ENCODE peak calls at places on chromosomes 12 and 14, in six cellular contexts. G is D721Med, Z is cardiac muscle cell, C is fibroblast of mammary gland, I is neural crest cell, O is H9. S is an unnamed sample.

GRCh38 chr12:53180931-53181645 is 363 bp upstream of the CSAD start:
- DNase-seq in G (peak), Z (peak), C (peak), I (peak), O (peak), S (peak)

GRCh38 chr14:99735189-99736135 is 51.4 kb downstream of the CYP46A1 start:
- DNase-seq in G (no peak), Z (no peak), C (no peak), I (no peak), O (no peak), S (no peak)

GRCh38 chr12:47758834-47759690 is at the start of gene RAPGEF3:
- DNase-seq in G (peak), Z (peak), C (peak), I (peak), O (peak), S (peak)

GRCh38 chr14:70771781-70772212 is 37.5 kb downstream of the MAP3K9 start:
- DNase-seq in G (no peak), Z (no peak), C (no peak), I (no peak), O (peak), S (no peak)

GRCh38 chr14:87332001-87332400 is 661.0 kb downstream of the GALC start:
- DNase-seq in G (no peak), Z (no peak), C (peak), I (no peak), O (no peak), S (no peak)

GRCh38 chr12:75260316-75260715 is 50.7 kb upstream of the KCNC2 start:
- DNase-seq in G (no peak), Z (no peak), C (no peak), I (no peak), O (no peak), S (no peak)

GRCh38 chr12:10189653-10190052 is 10.8 kb downstream of the TMEM52B start:
- DNase-seq in G (no peak), Z (no peak), C (peak), I (no peak), O (no peak), S (no peak)

GRCh38 chr12:67068204-67068731 is 200.9 kb upstream of the CAND1 start:
- DNase-seq in G (no peak), Z (peak), C (no peak), I (peak), O (peak), S (no peak)

GRCh38 chr12:49138587-49138986 is 7.4 kb upstream of the TUBA1B start:
- DNase-seq in G (no peak), Z (no peak), C (no peak), I (no peak), O (no peak), S (no peak)

GRCh38 chr12:1662761-1663439 is 28.0 kb upstream of the ADIPOR2 start:
- DNase-seq in G (no peak), Z (peak), C (peak), I (peak), O (peak), S (peak)

GRCh38 chr12:110312581-110313360 is 31.7 kb downstream of the ATP2A2 start:
- DNase-seq in G (no peak), Z (no peak), C (peak), I (no peak), O (no peak), S (no peak)

GRCh38 chr12:121334513-121335343 is 17.5 kb downstream of the ANAPC5 start:
- DNase-seq in G (peak), Z (peak), C (peak), I (no peak), O (no peak), S (no peak)

GRCh38 chr12:107152331-107152730 is 59.0 kb upstream of the CRY1 start:
- DNase-seq in G (no peak), Z (no peak), C (no peak), I (no peak), O (no peak), S (no peak)

DNA sequence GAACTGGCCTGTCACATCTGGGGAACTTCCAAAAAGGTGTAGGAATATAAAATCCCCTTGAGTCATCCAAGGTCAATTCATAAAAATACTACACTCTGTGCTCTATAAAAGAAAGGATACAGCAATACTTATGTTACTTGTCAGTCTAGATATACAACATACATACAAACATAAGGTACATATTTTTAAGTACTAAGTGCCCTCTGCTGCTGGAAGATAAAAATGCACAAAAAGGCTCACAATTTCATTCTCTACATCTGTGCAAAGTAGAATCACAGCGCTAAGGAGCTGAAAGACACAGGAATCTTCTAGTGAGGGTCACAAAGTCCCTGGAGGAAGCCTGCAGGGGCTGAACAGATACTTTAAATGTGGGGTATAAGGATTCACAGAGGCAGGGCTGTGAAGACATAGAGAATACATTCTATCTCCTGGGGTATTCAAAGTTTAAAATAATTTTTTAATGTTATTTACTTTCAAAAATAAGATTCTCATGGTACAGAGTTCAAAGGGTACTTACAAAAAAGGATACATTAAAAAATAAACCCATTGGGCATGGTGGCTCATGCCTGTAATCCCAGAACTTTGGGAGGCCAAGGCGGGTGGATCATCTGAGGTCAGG is 10.2 kb upstream of the GOLGA5 start:
- DNase-seq in G (peak), Z (peak), C (peak), I (peak), O (no peak), S (no peak)
- TF ChIP-seq CTCF in G (peak), Z (peak), C (peak), I (peak), O (peak), S (peak)

GRCh38 chr12:132427999-132428871 is 61.7 kb upstream of the FBRSL1 start:
- DNase-seq in G (peak), Z (no peak), C (no peak), I (no peak), O (no peak), S (no peak)
- TF ChIP-seq CTCF in G (no peak), Z (no peak), C (no peak), I (peak), O (no peak), S (peak)

DNA sequence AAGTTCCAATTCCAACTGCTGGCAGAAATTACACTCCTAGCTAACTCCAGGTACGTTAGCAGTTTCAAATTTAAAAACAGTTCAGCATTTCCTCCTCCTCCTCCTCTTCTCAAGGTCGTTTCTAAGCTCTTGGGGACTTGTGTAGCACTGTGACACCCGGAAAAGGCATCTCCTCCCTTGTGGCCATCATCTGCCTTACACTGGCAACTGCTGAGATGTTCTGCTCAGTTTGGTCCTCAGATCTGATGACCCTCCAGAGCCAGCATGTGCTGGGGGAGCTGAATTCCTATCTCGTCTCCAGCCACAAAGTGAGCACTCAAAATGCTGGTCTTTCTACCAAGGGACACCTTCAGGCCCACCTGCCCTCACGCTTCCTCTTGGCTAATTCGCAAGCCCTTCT is 43.5 kb upstream of the CDKN3 start:
- DNase-seq in G (no peak), Z (no peak), C (no peak), I (no peak), O (no peak), S (no peak)
- TF ChIP-seq CTCF in G (no peak), Z (no peak), C (no peak), I (no peak), O (no peak), S (no peak)

GRCh38 chr14:55026793-55027560 is at the start of the genes SOCS4 and WDHD1:
- DNase-seq in G (peak), Z (peak), C (peak), I (peak), O (peak), S (peak)
- TF ChIP-seq CTCF in G (peak), Z (no peak), C (no peak), I (no peak), O (no peak), S (peak)

GRCh38 chr12:82519508-82519907 is 161.2 kb downstream of the METTL25 start:
- DNase-seq in G (no peak), Z (no peak), C (no peak), I (no peak), O (no peak), S (no peak)
- TF ChIP-seq CTCF in G (no peak), Z (no peak), C (no peak), I (no peak), O (no peak), S (no peak)

DNA sequence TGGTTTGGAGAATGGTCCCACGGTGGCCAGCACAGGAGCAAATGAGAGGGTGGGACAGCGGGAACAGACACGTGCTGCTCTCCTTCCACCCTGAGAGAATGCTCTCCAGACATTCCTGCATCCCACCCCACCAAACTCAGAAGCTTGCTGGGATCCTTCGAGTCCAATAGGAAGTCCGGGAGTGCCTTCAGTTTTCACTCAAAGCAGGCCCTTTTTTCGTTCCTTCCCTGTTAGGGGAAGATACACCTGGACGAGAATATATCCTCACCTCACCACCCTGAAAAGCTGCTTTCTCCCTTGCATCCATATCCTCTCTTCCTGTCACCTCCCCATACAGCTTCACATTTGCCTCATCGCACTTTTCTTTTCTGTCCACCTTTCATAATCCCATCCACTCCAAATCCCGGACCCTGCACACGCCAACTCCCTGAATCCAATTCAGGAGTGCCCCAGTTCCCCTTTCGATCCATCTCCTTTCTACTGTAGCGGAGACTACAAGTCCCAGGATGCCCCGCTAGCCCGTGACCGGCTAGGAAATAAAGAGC is 2.4 kb downstream of the TMEM253 start:
- DNase-seq in G (peak), Z (no peak), C (no peak), I (no peak), O (no peak), S (no peak)
- TF ChIP-seq CTCF in G (no peak), Z (no peak), C (no peak), I (peak), O (no peak), S (no peak)

GRCh38 chr14:90726656-90727055 is 89.6 kb downstream of the TTC7B start:
- DNase-seq in G (no peak), Z (peak), C (peak), I (no peak), O (peak), S (no peak)
- TF ChIP-seq CTCF in G (no peak), Z (peak), C (peak), I (no peak), O (peak), S (peak)

GRCh38 chr14:81252278-81252677 is 31.5 kb upstream of the GTF2A1 start:
- DNase-seq in G (no peak), Z (no peak), C (no peak), I (no peak), O (no peak), S (no peak)
- TF ChIP-seq CTCF in G (no peak), Z (no peak), C (no peak), I (no peak), O (peak), S (no peak)

GRCh38 chr12:3263282-3263681 is 186.1 kb downstream of the TSPAN9 start:
- DNase-seq in G (no peak), Z (no peak), C (no peak), I (no peak), O (no peak), S (no peak)

GRCh38 chr12:3259976-3260375 is 182.8 kb downstream of the TSPAN9 start:
- DNase-seq in G (no peak), Z (no peak), C (no peak), I (no peak), O (no peak), S (no peak)

GRCh38 chr12:3262466-3262865 is 185.3 kb downstream of the TSPAN9 start:
- DNase-seq in G (no peak), Z (no peak), C (no peak), I (no peak), O (no peak), S (no peak)

GRCh38 chr12:3263939-3264699 is 186.9 kb downstream of the TSPAN9 start:
- DNase-seq in G (no peak), Z (no peak), C (no peak), I (no peak), O (no peak), S (no peak)

DNA sequence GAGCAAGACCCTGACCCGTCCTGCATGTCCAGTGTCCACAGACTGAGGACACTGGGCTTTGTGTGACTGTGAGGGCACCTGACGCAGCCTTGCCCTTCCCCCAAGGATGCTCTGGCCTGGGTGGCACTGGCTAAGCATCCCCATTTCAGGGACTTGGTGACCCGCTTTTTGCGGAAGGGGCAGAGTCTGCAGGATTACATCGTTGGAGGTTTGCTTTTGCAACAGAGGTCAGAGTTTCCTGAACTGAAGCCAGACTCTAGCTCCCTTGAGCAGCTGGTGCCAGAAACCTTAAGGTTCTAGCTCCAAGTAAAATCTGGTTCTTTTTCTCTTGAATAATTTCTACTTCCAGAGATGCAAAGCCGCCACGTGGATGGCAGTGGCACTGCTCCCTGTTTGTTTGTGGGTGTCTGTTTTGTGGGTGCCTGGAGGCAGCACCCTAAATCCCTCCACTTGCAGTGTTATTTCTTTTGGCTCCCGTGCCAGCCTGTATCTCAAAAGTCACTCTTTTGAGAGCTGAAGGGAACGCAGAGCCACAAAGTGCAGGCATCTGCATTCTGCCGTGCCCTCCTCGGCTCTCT is 184.7 kb downstream of the TSPAN9 start:
- DNase-seq in G (no peak), Z (no peak), C (peak), I (no peak), O (no peak), S (no peak)
- TF ChIP-seq CTCF in G (no peak), Z (peak), C (peak), I (no peak), O (no peak), S (no peak)

GRCh38 chr14:56491299-56492285 is 88.0 kb upstream of the TMEM260 start:
- DNase-seq in G (no peak), Z (peak), C (peak), I (peak), O (peak), S (peak)

GRCh38 chr14:56498112-56498511 is 81.5 kb upstream of the TMEM260 start:
- DNase-seq in G (no peak), Z (no peak), C (no peak), I (no peak), O (no peak), S (no peak)

GRCh38 chr14:56490379-56490778 is 89.2 kb upstream of the TMEM260 start:
- DNase-seq in G (no peak), Z (peak), C (peak), I (no peak), O (no peak), S (no peak)

GRCh38 chr14:56488306-56488705 is 91.3 kb upstream of the TMEM260 start:
- DNase-seq in G (no peak), Z (no peak), C (no peak), I (no peak), O (no peak), S (no peak)

DNA sequence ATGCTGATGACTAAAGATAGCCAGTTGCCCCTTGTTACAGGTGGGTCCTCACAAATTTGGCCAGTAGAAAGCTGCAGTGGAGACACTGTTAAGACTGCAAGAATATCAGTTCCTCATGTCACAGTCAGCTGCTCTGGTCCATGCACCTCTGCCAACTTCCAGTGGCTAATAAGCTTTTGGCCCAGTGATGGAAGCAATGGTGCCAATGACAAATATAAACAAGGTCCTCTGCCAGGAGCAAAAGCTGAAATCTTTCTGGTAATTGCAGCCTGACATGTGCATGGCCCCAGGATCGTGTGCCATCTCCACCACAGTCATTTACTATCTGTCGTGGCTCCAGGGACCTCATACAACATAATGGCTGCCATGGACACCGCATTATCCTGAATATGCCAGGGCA is 85.4 kb upstream of the TMEM260 start:
- DNase-seq in G (no peak), Z (no peak), C (no peak), I (no peak), O (no peak), S (no peak)
- TF ChIP-seq CTCF in G (no peak), Z (no peak), C (no peak), I (no peak), O (no peak), S (no peak)

S was measured in progenitor cell of endocrine pancreas.